ENCODE peak calls at places on chromosomes 13 and 19, in six cellular contexts. M is mesenchymal stem cell, F is H9, K is mesendoderm, C is IMR-90, P is neuronal stem cell. N is an unnamed sample.

GRCh38 chr19:18204394-18205179 is 745 bp upstream of the RAB3A start:
- DNase-seq in M (peak; percentile 77), P (peak; percentile 90), C (no peak), K (peak; percentile 82), F (no peak), N (peak; percentile 25)

GRCh38 chr13:31048521-31048920 is 113.2 kb downstream of the HSPH1 start:
- DNase-seq in C (no peak), F (no peak), P (no peak), M (no peak), K (peak; percentile 81), N (no peak)

GRCh38 chr13:111006508-111007031 is 91.7 kb upstream of the ANKRD10 start:
- DNase-seq in M (peak; percentile 80), C (peak; percentile 84), P (peak; percentile 1), K (peak; percentile 61), F (no peak), N (no peak)

GRCh38 chr19:12994701-12995595 is at the start of gene NFIX:
- DNase-seq in K (no peak), C (peak; percentile 39), P (no peak), F (no peak), M (peak; percentile 69), N (peak; percentile 60)

GRCh38 chr19:15093001-15093400 is 11.0 kb downstream of the OR1I1 start:
- DNase-seq in P (no peak), M (no peak), F (no peak), K (no peak), C (no peak), N (no peak)

GRCh38 chr19:10533656-10534386 is 9.9 kb upstream of the ATG4D start:
- DNase-seq in P (no peak), K (no peak), F (no peak), M (peak; percentile 98), C (peak; percentile 88), N (peak; percentile 85)

GRCh38 chr13:74006666-74007065 is 127.5 kb downstream of the KLF12 start:
- DNase-seq in C (no peak), M (no peak), K (no peak), P (no peak), F (no peak), N (peak; percentile 81)

GRCh38 chr13:97339019-97339988 is 94.7 kb upstream of the RAP2A start:
- DNase-seq in M (peak; percentile 67), F (no peak), C (peak; percentile 98), K (no peak), P (no peak), N (peak; percentile 55)

GRCh38 chr13:77386880-77387606 is 60.1 kb upstream of the MYCBP2 start:
- DNase-seq in M (peak; percentile 47), P (no peak), C (peak; percentile 33), F (no peak), K (no peak), N (no peak)

GRCh38 chr19:37333457-37333856 is 37.4 kb upstream of the ZNF527 start:
- DNase-seq in M (peak; percentile 53), K (peak; percentile 54), C (no peak), P (no peak), F (no peak), N (no peak)

GRCh38 chr19:10861118-10861651 is 10.2 kb upstream of the CARM1 start:
- DNase-seq in K (peak; percentile 62), C (no peak), F (peak; percentile 75), P (no peak), M (peak; percentile 48), N (peak; percentile 47)

GRCh38 chr13:59480398-59480797 is 683.3 kb downstream of the DIAPH3 start:
- DNase-seq in F (no peak), P (no peak), M (no peak), K (peak; percentile 43), C (no peak), N (no peak)

GRCh38 chr19:57664269-57665127 is 4.2 kb upstream of the ZSCAN4 start:
- DNase-seq in C (peak; percentile 31), M (peak; percentile 66), F (peak; percentile 67), K (peak; percentile 59), P (peak; percentile 53), N (peak; percentile 71)

GRCh38 chr13:75470676-75471075 is 11.3 kb downstream of the TBC1D4 start:
- DNase-seq in F (no peak), C (no peak), P (no peak), K (no peak), M (no peak), N (no peak)

GRCh38 chr13:37179646-37180045 is 74.2 kb upstream of the CSNK1A1L start:
- DNase-seq in F (no peak), P (no peak), M (no peak), C (no peak), K (no peak), N (no peak)

GRCh38 chr13:114030666-114031610 is 57.1 kb upstream of the C13orf46 start:
- DNase-seq in P (no peak), K (no peak), F (no peak), C (no peak), M (no peak), N (no peak)

GRCh38 chr19:18291590-18292459 is 10.4 kb upstream of the JUND start:
- DNase-seq in C (peak; percentile 75), P (no peak), K (peak; percentile 94), F (peak; percentile 81), M (peak; percentile 87), N (peak; percentile 77)

GRCh38 chr19:42069619-42070293 is at the start of gene GRIK5:
- DNase-seq in F (peak; percentile 56), M (no peak), P (no peak), K (peak; percentile 60), C (no peak), N (no peak)

GRCh38 chr19:18249834-18250233 is 23.6 kb upstream of the PDE4C start:
- DNase-seq in M (no peak), P (no peak), K (no peak), C (no peak), F (no peak), N (no peak)

GRCh38 chr13:100810991-100811390 is 136.4 kb upstream of the TMTC4 start:
- DNase-seq in P (no peak), F (no peak), K (no peak), C (no peak), M (no peak), N (no peak)

GRCh38 chr13:85266771-85267170 is 532.4 kb downstream of the SLITRK6 start:
- DNase-seq in M (no peak), K (peak; percentile 71), P (no peak), C (no peak), F (peak; percentile 48), N (no peak)

GRCh38 chr19:1243768-1244692 is 2.5 kb downstream of the ATP5F1D start:
- DNase-seq in K (peak; percentile 82), C (peak; percentile 77), F (peak; percentile 90), P (no peak), M (peak; percentile 83), N (peak; percentile 70)

GRCh38 chr19:54420068-54420382 is 4.8 kb downstream of the TTYH1 start:
- DNase-seq in M (no peak), F (no peak), C (no peak), P (no peak), K (no peak), N (no peak)

GRCh38 chr19:54422136-54422535 is 6.9 kb downstream of the TTYH1 start:
- DNase-seq in C (no peak), M (no peak), K (peak; percentile 49), P (no peak), F (peak; percentile 84), N (no peak)

GRCh38 chr19:54421521-54421920 is 6.3 kb downstream of the TTYH1 start:
- DNase-seq in K (no peak), M (no peak), C (no peak), F (no peak), P (no peak), N (no peak)

GRCh38 chr19:54420383-54421168 is 5.3 kb downstream of the TTYH1 start:
- DNase-seq in C (no peak), F (peak; percentile 76), P (peak; percentile 95), K (peak; percentile 52), M (no peak), N (no peak)

DNA sequence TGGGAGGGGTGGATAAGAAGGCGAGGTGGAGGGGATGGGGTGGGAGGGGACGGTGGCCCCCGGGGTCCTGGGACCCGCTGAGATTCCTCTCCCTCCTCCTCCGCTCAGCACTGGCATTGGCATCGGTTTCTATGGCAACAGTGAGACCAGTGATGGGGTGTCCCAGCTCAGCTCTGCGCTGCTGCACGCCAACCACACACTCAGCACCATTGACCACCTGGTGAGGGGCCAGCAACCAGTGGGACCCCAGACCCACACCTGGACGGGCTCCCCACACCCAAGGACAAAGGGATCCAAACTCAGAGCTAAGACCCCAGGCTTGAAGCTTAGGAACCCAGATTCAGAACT is 5.9 kb downstream of the TTYH1 start:
- DNase-seq in K (no peak), P (no peak), C (no peak), M (no peak), F (no peak), N (no peak)
- H3K4ac ChIP-seq in K (no peak overlapping the region), P (peak overlapping the region; percentile 29), C (no peak overlapping the region), M (no peak overlapping the region), F (no peak overlapping the region), N (no peak overlapping the region)

GRCh38 chr13:20525144-20525600 is 485 bp downstream of the CRYL1 start:
- DNase-seq in F (peak; percentile 61), K (peak; percentile 23), M (peak; percentile 20), C (no peak), P (peak; percentile 11), N (peak; percentile 3)
- H3K4ac ChIP-seq in F (no peak overlapping the region), K (no peak overlapping the region), M (no peak overlapping the region), C (peak overlapping the region; percentile 14), P (no peak overlapping the region), N (no peak overlapping the region)

DNA sequence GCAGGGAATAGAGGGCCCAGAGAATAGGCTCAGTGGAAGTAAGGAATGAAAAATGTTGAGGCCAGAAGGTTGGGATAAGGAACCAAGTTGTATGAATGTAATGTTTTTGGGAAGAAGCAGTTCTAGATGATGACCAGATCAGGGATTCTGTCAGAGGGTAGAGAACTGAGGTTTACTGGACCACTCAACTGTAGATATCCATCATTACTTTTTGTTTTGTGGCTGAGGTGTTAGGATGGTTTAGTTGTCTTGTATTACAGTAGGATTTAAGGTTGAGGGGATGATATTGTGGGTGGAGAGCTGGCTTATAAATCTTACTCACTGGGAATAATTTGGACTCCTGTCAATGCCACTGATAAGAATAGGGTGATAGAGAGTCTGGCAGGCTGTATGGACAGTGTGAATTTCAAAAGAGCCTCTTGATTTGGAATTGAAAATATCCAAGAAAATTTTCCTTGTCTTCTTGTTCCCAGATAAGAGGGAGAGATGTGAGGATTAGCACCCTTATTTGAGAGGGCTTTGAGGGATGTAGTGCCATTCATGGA is 22.6 kb downstream of the NDFIP2 start:
- DNase-seq in K (no peak), F (no peak), C (no peak), P (no peak), M (no peak), N (no peak)
- H3K4ac ChIP-seq in K (no peak overlapping the region), F (no peak overlapping the region), C (no peak overlapping the region), P (no peak overlapping the region), M (no peak overlapping the region), N (no peak overlapping the region)

DNA sequence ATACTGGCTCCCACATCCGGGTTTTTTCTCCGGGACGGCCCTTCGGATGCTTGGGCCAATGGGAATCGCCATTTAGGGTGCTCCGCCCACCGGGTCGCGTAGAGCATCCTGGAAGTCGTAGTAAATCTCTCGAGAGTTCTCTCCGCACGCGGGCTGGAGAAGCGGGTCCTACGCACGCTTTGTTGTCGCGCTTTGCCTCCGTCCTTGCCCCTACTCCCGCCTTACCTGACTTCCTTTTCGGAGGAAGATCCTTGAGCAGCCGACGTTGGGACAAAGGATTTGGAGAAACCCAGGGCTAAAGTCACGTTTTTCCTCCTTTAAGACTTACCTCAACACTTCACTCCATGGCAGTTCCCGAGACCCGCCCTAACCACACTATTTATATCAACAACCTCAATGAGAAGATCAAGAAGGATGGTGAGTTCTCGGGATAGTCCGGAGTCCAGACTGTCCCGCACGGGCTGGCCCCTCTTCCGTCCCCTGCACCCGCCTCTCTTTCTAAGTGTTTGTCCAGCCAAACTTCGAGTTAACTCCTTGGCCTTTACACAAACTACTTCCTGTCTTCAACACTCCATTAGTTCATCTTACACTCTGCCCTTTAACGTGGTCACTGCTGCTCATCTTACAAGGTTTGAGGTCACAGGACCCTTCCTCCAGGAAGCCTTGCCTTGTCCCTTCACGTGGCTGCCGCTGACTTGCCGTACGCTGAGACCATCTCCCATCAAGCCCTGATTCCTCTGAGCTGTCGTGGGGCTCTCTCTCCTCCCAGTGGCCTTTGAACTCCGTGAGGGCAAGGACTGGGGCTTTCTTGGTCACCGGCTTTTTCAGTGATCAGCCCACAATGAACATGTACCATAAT is at the start of gene SNRPA:
- DNase-seq in P (peak; percentile 99), F (peak; percentile 98), C (peak; percentile 98), M (peak; percentile 99), K (peak; percentile 100), N (peak; percentile 99)
- H3K4ac ChIP-seq in P (no peak within 1 kb of the TSS), F (peak within 1 kb of the TSS; percentile 71), C (peak within 1 kb of the TSS; percentile 98), M (peak within 1 kb of the TSS; percentile 89), K (peak within 1 kb of the TSS; percentile 100), N (peak within 1 kb of the TSS; percentile 98)

N was measured in trophoblast cell.